ENCODE peak calls at places on chromosomes 3 and 15, in six cellular contexts. D, W, M, V, C and X are unnamed samples.

GRCh38 chr3:140219923-140220452 is 285.0 kb downstream of the CLSTN2 start:
- DNase-seq in D (no peak), W (no peak), M (no peak), V (no peak), C (no peak), X (no peak)

GRCh38 chr3:17340261-17340660 is 402.2 kb downstream of the TBC1D5 start:
- DNase-seq in D (no peak), W (no peak), M (no peak), V (no peak), C (no peak), X (no peak)

GRCh38 chr3:115790759-115791158 is 167.4 kb downstream of the GAP43 start:
- DNase-seq in D (peak), W (no peak), M (peak), V (peak), C (peak), X (peak)

GRCh38 chr15:73844356-73844755 is 29.0 kb upstream of the TBC1D21 start:
- DNase-seq in D (no peak), W (no peak), M (no peak), V (no peak), C (peak), X (no peak)

GRCh38 chr15:91192285-91193058 is 92.4 kb downstream of the SV2B start:
- DNase-seq in D (no peak), W (no peak), M (no peak), V (no peak), C (no peak), X (no peak)

GRCh38 chr3:188786424-188786823 is 385.3 kb upstream of the TPRG1 start:
- DNase-seq in D (no peak), W (no peak), M (no peak), V (no peak), C (no peak), X (no peak)

GRCh38 chr15:90044191-90044590 is 43.1 kb downstream of the ZNF710 start:
- DNase-seq in D (no peak), W (no peak), M (no peak), V (no peak), C (no peak), X (no peak)

GRCh38 chr3:133943639-133944131 is 48.0 kb upstream of the RAB6B start:
- DNase-seq in D (peak), W (no peak), M (peak), V (peak), C (peak), X (peak)

GRCh38 chr3:32153414-32154016 is 47.1 kb downstream of the GPD1L start:
- DNase-seq in D (no peak), W (no peak), M (no peak), V (no peak), C (no peak), X (no peak)

GRCh38 chr3:153927107-153927506 is 194.1 kb upstream of the ARHGEF26 start:
- DNase-seq in D (peak), W (no peak), M (peak), V (no peak), C (peak), X (peak)

GRCh38 chr15:78438595-78439285 is 724 bp downstream of the IREB2 start:
- DNase-seq in D (no peak), W (no peak), M (no peak), V (peak), C (peak), X (peak)

GRCh38 chr15:89367485-89368451 is 33.1 kb upstream of the POLG start:
- DNase-seq in D (no peak), W (no peak), M (no peak), V (peak), C (no peak), X (peak)

GRCh38 chr3:177250108-177250507 is 52.8 kb upstream of the TBL1XR1 start:
- DNase-seq in D (no peak), W (no peak), M (no peak), V (no peak), C (peak), X (no peak)

GRCh38 chr3:176296066-176296597 is 901.1 kb downstream of the TBL1XR1 start:
- DNase-seq in D (no peak), W (no peak), M (no peak), V (no peak), C (no peak), X (no peak)

GRCh38 chr3:111859974-111860859 is 1.2 kb downstream of the PHLDB2 start:
- DNase-seq in D (peak), W (peak), M (no peak), V (peak), C (peak), X (peak)

GRCh38 chr3:48427630-48427962 is 2.3 kb downstream of the PLXNB1 start:
- DNase-seq in D (no peak), W (peak), M (no peak), V (no peak), C (no peak), X (no peak)

GRCh38 chr3:40302784-40303183 is 6.7 kb upstream of the EIF1B start:
- DNase-seq in D (no peak), W (no peak), M (no peak), V (no peak), C (peak), X (no peak)

GRCh38 chr15:40105517-40106202 is 3.0 kb downstream of the BMF start:
- DNase-seq in D (no peak), W (no peak), M (no peak), V (no peak), C (no peak), X (no peak)

GRCh38 chr3:196920733-196921132 is 21.6 kb downstream of the NCBP2 start:
- DNase-seq in D (no peak), W (no peak), M (no peak), V (no peak), C (no peak), X (no peak)

GRCh38 chr3:128068156-128068620 is 16.0 kb downstream of the SEC61A1 start:
- DNase-seq in D (no peak), W (no peak), M (no peak), V (peak), C (peak), X (peak)

GRCh38 chr3:171770689-171771620 is 39.3 kb downstream of the PLD1 start:
- DNase-seq in D (peak), W (peak), M (peak), V (peak), C (peak), X (peak)

GRCh38 chr3:43540625-43541024 is 81.2 kb downstream of the ANO10 start:
- DNase-seq in D (no peak), W (no peak), M (no peak), V (no peak), C (peak), X (peak)

GRCh38 chr3:187169231-187169960 is 27.9 kb upstream of the RTP1 start:
- DNase-seq in D (no peak), W (no peak), M (no peak), V (no peak), C (peak), X (peak)

GRCh38 chr3:64501298-64501906 is 186.4 kb downstream of the ADAMTS9 start:
- DNase-seq in D (no peak), W (no peak), M (peak), V (no peak), C (peak), X (no peak)

GRCh38 chr3:38577089-38578080 is 72.1 kb downstream of the SCN5A start:
- DNase-seq in D (no peak), W (no peak), M (no peak), V (no peak), C (no peak), X (no peak)

GRCh38 chr3:44831241-44831640 is 30.5 kb upstream of the TMEM42 start:
- DNase-seq in D (no peak), W (no peak), M (no peak), V (no peak), C (no peak), X (no peak)

GRCh38 chr3:11658180-11658579 is 14.5 kb upstream of the VGLL4 start:
- DNase-seq in D (no peak), W (no peak), M (no peak), V (no peak), C (no peak), X (no peak)

GRCh38 chr3:11653298-11654055 is 9.8 kb upstream of the VGLL4 start:
- DNase-seq in D (no peak), W (no peak), M (no peak), V (no peak), C (no peak), X (no peak)

GRCh38 chr3:11651900-11652299 is 8.2 kb upstream of the VGLL4 start:
- DNase-seq in D (no peak), W (no peak), M (no peak), V (peak), C (peak), X (peak)

GRCh38 chr3:11654166-11654565 is 10.5 kb upstream of the VGLL4 start:
- DNase-seq in D (no peak), W (no peak), M (no peak), V (no peak), C (no peak), X (no peak)

GRCh38 chr3:11655188-11655928 is 11.6 kb upstream of the VGLL4 start:
- DNase-seq in D (no peak), W (no peak), M (no peak), V (peak), C (no peak), X (no peak)
- TF ChIP-seq CTCF in D (peak), W (no peak), M (peak), V (peak), C (peak), X (no peak)

DNA sequence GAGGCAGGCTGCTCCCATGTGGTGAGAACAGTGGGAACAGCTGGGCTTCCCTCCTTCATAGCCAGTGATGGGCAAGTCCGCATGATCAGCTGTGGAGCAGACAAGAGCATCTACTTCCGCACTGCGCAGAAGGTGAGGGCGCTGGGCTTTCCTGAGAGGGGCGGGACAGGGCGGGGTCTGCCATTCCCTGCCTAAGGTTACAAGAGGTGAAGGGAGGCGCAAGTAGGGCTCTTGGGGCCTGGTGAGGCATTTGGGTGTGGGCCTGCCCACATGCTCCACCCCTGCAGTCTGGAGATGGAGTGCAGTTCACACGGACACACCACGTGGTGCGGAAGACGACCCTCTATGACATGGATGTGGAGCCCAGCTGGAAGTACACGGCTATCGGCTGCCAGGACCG is 10.6 kb upstream of the JMJD7 start:
- DNase-seq in D (no peak), W (no peak), M (no peak), V (no peak), C (no peak), X (no peak)
- H3K4me3 ChIP-seq in D (no peak), W (no peak), M (no peak), V (no peak), C (no peak), X (no peak)

GRCh38 chr15:36591534-36592411 is 12.3 kb downstream of the CDIN1 start:
- DNase-seq in D (no peak), W (no peak), M (no peak), V (peak), C (no peak), X (peak)
- TF ChIP-seq CTCF in D (peak), W (no peak), M (peak), V (no peak), C (peak), X (peak)

GRCh38 chr3:53162672-53163458 is 1.9 kb downstream of the PRKCD start:
- DNase-seq in D (no peak), W (peak), M (no peak), V (no peak), C (no peak), X (peak)
- H3K4me3 ChIP-seq in D (peak), W (peak), M (peak), V (peak), C (peak), X (peak)

GRCh38 chr3:129952956-129953355 is 21.6 kb upstream of the TRH start:
- DNase-seq in D (no peak), W (no peak), M (no peak), V (no peak), C (no peak), X (no peak)
- TF ChIP-seq CTCF in D (no peak), W (no peak), M (no peak), V (no peak), C (no peak), X (no peak)